ENCODE peak calls at places on chromosomes 11 and 22, in seven cellular contexts. L is GM23248; H is stomach; E is cardiac muscle cell; O is DND-41; M is CD8-positive, alpha-beta T cell; K is sigmoid colon. Y is an unnamed sample.

GRCh38 chr11:36763187-36763586 is 165.2 kb upstream of the RAG2 start:
- DNase-seq in L (no peak), H (no peak), E (peak; percentile 17), O (no peak), M (no peak), K (no peak), Y (no peak)

GRCh38 chr11:57349491-57350274 is 11.5 kb downstream of the P2RX3 start:
- DNase-seq in L (peak; percentile 55), H (peak; percentile 74), E (peak; percentile 76), O (peak; percentile 66), M (peak; percentile 54), K (peak; percentile 78), Y (peak; percentile 61)

GRCh38 chr11:78347956-78348355 is 69.7 kb downstream of the GAB2 start:
- DNase-seq in L (no peak), H (no peak), E (no peak), O (no peak), M (no peak), K (no peak), Y (no peak)

GRCh38 chr11:93020248-93021088 is 51.0 kb downstream of the MTNR1B start:
- DNase-seq in L (peak; percentile 60), H (no peak), E (no peak), O (no peak), M (no peak), K (no peak), Y (no peak)

GRCh38 chr11:68528630-68529029 is 68.1 kb downstream of the PPP6R3 start:
- DNase-seq in L (no peak), H (no peak), E (peak; percentile 28), O (peak; percentile 13), M (no peak), K (peak; percentile 81), Y (peak; percentile 10)

GRCh38 chr11:102974552-102975280 is 19.2 kb upstream of the MMP13 start:
- DNase-seq in L (peak; percentile 71), H (peak; percentile 53), E (no peak), O (no peak), M (no peak), K (no peak), Y (no peak)

GRCh38 chr11:96257972-96258951 is 84.7 kb downstream of the MAML2 start:
- DNase-seq in L (peak; percentile 49), H (no peak), E (no peak), O (peak; percentile 78), M (peak; percentile 26), K (no peak), Y (peak; percentile 12)

GRCh38 chr11:10314199-10315072 is 9.6 kb downstream of the ADM start:
- DNase-seq in L (peak; percentile 53), H (no peak), E (peak; percentile 70), O (no peak), M (no peak), K (no peak), Y (peak; percentile 29)

GRCh38 chr11:121654506-121655480 is 202.0 kb upstream of the SORL1-AS1 start:
- DNase-seq in L (peak; percentile 61), H (no peak), E (no peak), O (no peak), M (no peak), K (no peak), Y (no peak)

GRCh38 chr11:132496341-132496740 is 1036.0 kb downstream of the OPCML start:
- DNase-seq in L (peak; percentile 38), H (peak; percentile 40), E (no peak), O (no peak), M (no peak), K (no peak), Y (no peak)

GRCh38 chr11:129258205-129258604 is 66.1 kb upstream of the ARHGAP32 start:
- DNase-seq in L (no peak), H (no peak), E (no peak), O (no peak), M (no peak), K (no peak), Y (no peak)

GRCh38 chr11:121300972-121301699 is 8.6 kb downstream of the SC5D start:
- DNase-seq in L (no peak), H (no peak), E (no peak), O (no peak), M (no peak), K (no peak), Y (no peak)

GRCh38 chr11:27352781-27353180 is 10.2 kb downstream of the CCDC34 start:
- DNase-seq in L (no peak), H (no peak), E (no peak), O (no peak), M (no peak), K (no peak), Y (no peak)

GRCh38 chr22:44658371-44658953 is 43.5 kb upstream of the PRR5 start:
- DNase-seq in L (peak; percentile 79), H (no peak), E (no peak), O (no peak), M (no peak), K (peak; percentile 84), Y (no peak)

GRCh38 chr11:45413156-45413833 is 127.2 kb upstream of the SYT13 start:
- DNase-seq in L (peak; percentile 12), H (no peak), E (no peak), O (no peak), M (no peak), K (no peak), Y (no peak)

GRCh38 chr11:38718049-38718448 is 2120.0 kb upstream of the RAG2 start:
- DNase-seq in L (no peak), H (no peak), E (peak; percentile 2), O (no peak), M (no peak), K (no peak), Y (no peak)

DNA sequence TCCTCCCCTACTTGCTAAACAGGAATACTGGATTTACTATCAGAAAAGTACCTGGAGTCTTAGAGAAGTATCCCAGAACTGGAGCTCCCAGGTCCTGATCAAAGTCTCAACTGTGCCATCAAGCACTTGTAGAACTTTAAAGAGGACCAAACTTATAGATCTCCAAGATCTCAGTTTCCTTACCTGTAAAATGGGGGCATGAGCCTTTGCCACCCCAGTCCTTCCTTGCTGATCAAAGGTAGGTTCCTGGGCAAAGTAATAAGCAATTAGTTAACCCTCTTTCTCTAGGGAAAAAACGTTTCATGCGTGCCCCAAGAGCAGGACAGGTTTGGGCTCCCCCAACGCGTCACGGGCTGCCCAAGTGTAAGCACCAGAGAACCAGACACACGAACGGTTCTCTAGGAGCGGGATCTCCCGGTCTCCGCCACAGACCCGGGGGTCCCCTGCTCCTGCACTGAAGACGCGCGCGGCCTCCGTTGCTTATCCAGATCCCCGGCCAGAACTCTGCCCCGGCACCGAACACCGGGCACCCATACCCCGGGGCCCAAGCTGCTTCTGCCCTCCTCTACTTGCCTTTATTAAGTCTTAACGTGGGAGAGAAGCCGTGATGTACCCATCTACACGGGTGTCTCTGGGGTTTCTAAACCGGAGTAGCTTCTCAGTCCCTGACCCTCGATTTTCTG is 505 bp downstream of the ZNF214 start:
- DNase-seq in L (peak; percentile 63), H (no peak), E (peak; percentile 58), O (no peak), M (no peak), K (peak; percentile 71), Y (no peak)
- H3K27ac ChIP-seq in L (peak overlapping the region; percentile 76), H (peak overlapping the region; percentile 71), E (peak overlapping the region; percentile 52), O (no peak overlapping the region), M (no peak overlapping the region), K (peak overlapping the region; percentile 85), Y (no peak overlapping the region)

GRCh38 chr11:60454212-60454611 is 1.4 kb upstream of the MS4A1 start:
- DNase-seq in L (no peak), H (no peak), E (no peak), O (no peak), M (no peak), K (no peak), Y (no peak)

GRCh38 chr11:60455531-60456042 is at the start of gene MS4A1:
- DNase-seq in L (no peak), H (no peak), E (no peak), O (no peak), M (no peak), K (no peak), Y (peak; percentile 33)

GRCh38 chr11:60457576-60457975 is 1.9 kb downstream of the MS4A1 start:
- DNase-seq in L (no peak), H (no peak), E (no peak), O (no peak), M (no peak), K (no peak), Y (no peak)

GRCh38 chr11:60459345-60459744 is 3.7 kb downstream of the MS4A1 start:
- DNase-seq in L (no peak), H (no peak), E (no peak), O (no peak), M (no peak), K (no peak), Y (no peak)
- H3K4me3 ChIP-seq in L (no peak overlapping the region), H (no peak overlapping the region), E (no peak overlapping the region), O (no peak overlapping the region), M (no peak overlapping the region), K (no peak overlapping the region), Y (no peak overlapping the region)

GRCh38 chr11:124716596-124716995 is 23.1 kb upstream of the NRGN start:
- DNase-seq in L (peak; percentile 11), H (no peak), E (no peak), O (no peak), M (no peak), K (no peak), Y (no peak)

GRCh38 chr11:124717421-124717785 is 22.3 kb upstream of the NRGN start:
- DNase-seq in L (no peak), H (no peak), E (no peak), O (no peak), M (no peak), K (no peak), Y (no peak)

GRCh38 chr11:124717786-124718634 is 21.7 kb upstream of the NRGN start:
- DNase-seq in L (peak; percentile 50), H (no peak), E (peak; percentile 27), O (peak; percentile 62), M (peak; percentile 7), K (no peak), Y (peak; percentile 36)

GRCh38 chr11:124719534-124719933 is 20.2 kb upstream of the NRGN start:
- DNase-seq in L (no peak), H (no peak), E (no peak), O (no peak), M (no peak), K (no peak), Y (no peak)

GRCh38 chr11:124718801-124719200 is 20.9 kb upstream of the NRGN start:
- DNase-seq in L (no peak), H (no peak), E (no peak), O (no peak), M (no peak), K (no peak), Y (no peak)
- H3K27me3 ChIP-seq in L (peaks cover 91% of the 10 kb centered on the region), H (peaks cover 88% of the 10 kb centered on the region), E (peaks cover 99% of the 10 kb centered on the region), O (peaks cover 76% of the 10 kb centered on the region), M (peaks cover 14% of the 10 kb centered on the region), K (peaks cover 75% of the 10 kb centered on the region), Y (peaks cover 16% of the 10 kb centered on the region)

DNA sequence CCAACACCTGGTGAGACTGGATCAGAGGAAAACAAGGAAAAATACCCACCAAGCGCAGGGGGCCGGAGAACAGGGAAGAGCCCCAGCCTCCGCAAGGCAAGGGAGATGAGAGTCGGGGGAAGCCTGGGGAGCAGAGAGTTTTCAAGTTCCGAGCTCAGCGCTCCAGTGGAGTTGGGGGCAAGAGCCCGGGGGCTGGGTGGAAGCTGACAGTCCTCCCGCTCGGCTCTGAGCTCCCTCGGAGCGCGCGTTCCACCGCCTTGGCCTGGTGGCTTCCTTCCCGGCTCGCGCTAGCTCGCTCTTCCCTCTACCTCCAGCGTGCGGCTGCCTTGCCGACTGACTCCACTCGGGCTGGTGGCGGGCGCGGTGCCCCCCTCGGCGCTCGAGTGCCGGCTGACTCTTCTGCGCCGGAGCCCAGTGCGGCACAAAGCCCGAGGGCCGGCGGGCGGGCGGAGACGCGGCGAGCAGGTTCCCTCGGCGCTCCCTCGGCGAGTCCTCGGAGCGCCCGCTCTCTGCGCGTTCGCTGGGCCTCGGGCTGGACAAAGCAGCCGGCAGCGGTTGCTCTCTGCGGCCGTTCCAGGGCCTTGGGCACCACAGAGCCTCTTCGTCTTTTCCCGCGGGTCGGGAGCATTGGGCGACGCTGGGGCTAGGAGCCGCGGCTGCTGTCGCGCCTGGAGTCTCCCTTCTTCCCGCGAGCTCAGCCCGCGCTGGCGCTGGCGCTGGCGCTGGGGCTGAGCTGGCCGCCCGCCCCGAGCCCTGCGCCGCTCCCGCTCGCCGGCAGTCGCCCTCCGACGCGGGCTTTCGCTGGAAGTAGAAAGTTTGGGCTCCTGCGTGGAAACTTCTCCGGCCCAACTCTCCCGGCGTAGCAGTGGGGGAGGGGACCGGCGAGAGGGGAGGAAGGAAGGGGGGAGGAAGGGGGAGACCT is 1.0 kb downstream of the PAX6 start:
- DNase-seq in L (peak; percentile 72), H (no peak), E (peak; percentile 67), O (no peak), M (no peak), K (peak; percentile 61), Y (no peak)
- H3K27ac ChIP-seq in L (no peak overlapping the region), H (no peak overlapping the region), E (no peak overlapping the region), O (no peak overlapping the region), M (no peak overlapping the region), K (no peak overlapping the region), Y (peak overlapping the region; percentile 24)

Y was measured in CD8-positive, alpha-beta memory T cell.